ENCODE peak calls at places on chromosomes 4 and X, in nine cellular contexts. One of them, this sample, is unnamed.

GRCh38 chr4:150123982-150124670 is 45.9 kb downstream of the DCLK2 start:
- DNase-seq in AG09309: no peak
- DNase-seq in activated T-cell treated with anti-CD3 and anti-CD28 coated beads for 24 hours: no peak
- DNase-seq in stimulated activated CD4-positive, alpha-beta T cell treated with anti-CD3 and anti-CD28 coated beads, Interleukin-1b, Interleukin-23, amount 100 ng/mL, for 24 hours: no peak
- DNase-seq in fibroblast of the aortic adventitia: no peak
- DNase-seq in nephron progenitor cell: no peak
- DNase-seq in thoracic aorta: no peak
- DNase-seq in neuronal stem cell: no peak
- DNase-seq in DMS53: no peak
- DNase-seq in this sample: no peak

GRCh38 chrX:109889289-109890006 is 113.5 kb upstream of the TMEM164 start:
- DNase-seq in fibroblast of the aortic adventitia: peak
- DNase-seq in nephron progenitor cell: peak
- DNase-seq in AG09309: no peak
- DNase-seq in thoracic aorta: no peak
- DNase-seq in DMS53: no peak
- DNase-seq in stimulated activated CD4-positive, alpha-beta T cell treated with anti-CD3 and anti-CD28 coated beads, Interleukin-1b, Interleukin-23, amount 100 ng/mL, for 24 hours: no peak
- DNase-seq in activated T-cell treated with anti-CD3 and anti-CD28 coated beads for 24 hours: no peak
- DNase-seq in neuronal stem cell: no peak
- DNase-seq in this sample: no peak

GRCh38 chr4:148730241-148730640 is 288.0 kb upstream of the NR3C2 start:
- DNase-seq in nephron progenitor cell: no peak
- DNase-seq in neuronal stem cell: no peak
- DNase-seq in DMS53: no peak
- DNase-seq in thoracic aorta: no peak
- DNase-seq in AG09309: no peak
- DNase-seq in activated T-cell treated with anti-CD3 and anti-CD28 coated beads for 24 hours: no peak
- DNase-seq in stimulated activated CD4-positive, alpha-beta T cell treated with anti-CD3 and anti-CD28 coated beads, Interleukin-1b, Interleukin-23, amount 100 ng/mL, for 24 hours: no peak
- DNase-seq in fibroblast of the aortic adventitia: no peak
- DNase-seq in this sample: no peak

GRCh38 chr4:85637778-85638177 is 162.8 kb downstream of the ARHGAP24 start:
- DNase-seq in neuronal stem cell: no peak
- DNase-seq in fibroblast of the aortic adventitia: no peak
- DNase-seq in DMS53: no peak
- DNase-seq in nephron progenitor cell: no peak
- DNase-seq in stimulated activated CD4-positive, alpha-beta T cell treated with anti-CD3 and anti-CD28 coated beads, Interleukin-1b, Interleukin-23, amount 100 ng/mL, for 24 hours: no peak
- DNase-seq in thoracic aorta: no peak
- DNase-seq in AG09309: no peak
- DNase-seq in activated T-cell treated with anti-CD3 and anti-CD28 coated beads for 24 hours: no peak
- DNase-seq in this sample: no peak

GRCh38 chrX:24498181-24498580 is 33.1 kb downstream of the PDK3 start:
- DNase-seq in neuronal stem cell: peak
- DNase-seq in AG09309: no peak
- DNase-seq in activated T-cell treated with anti-CD3 and anti-CD28 coated beads for 24 hours: no peak
- DNase-seq in thoracic aorta: no peak
- DNase-seq in DMS53: peak
- DNase-seq in fibroblast of the aortic adventitia: peak
- DNase-seq in nephron progenitor cell: no peak
- DNase-seq in stimulated activated CD4-positive, alpha-beta T cell treated with anti-CD3 and anti-CD28 coated beads, Interleukin-1b, Interleukin-23, amount 100 ng/mL, for 24 hours: no peak
- DNase-seq in this sample: no peak

GRCh38 chrX:68842781-68843581 is 14.2 kb downstream of the EFNB1 start:
- DNase-seq in DMS53: no peak
- DNase-seq in fibroblast of the aortic adventitia: no peak
- DNase-seq in neuronal stem cell: no peak
- DNase-seq in stimulated activated CD4-positive, alpha-beta T cell treated with anti-CD3 and anti-CD28 coated beads, Interleukin-1b, Interleukin-23, amount 100 ng/mL, for 24 hours: no peak
- DNase-seq in nephron progenitor cell: no peak
- DNase-seq in AG09309: no peak
- DNase-seq in activated T-cell treated with anti-CD3 and anti-CD28 coated beads for 24 hours: no peak
- DNase-seq in thoracic aorta: no peak
- DNase-seq in this sample: no peak

GRCh38 chrX:44036336-44036735 is 63.1 kb upstream of the NDP start:
- DNase-seq in thoracic aorta: no peak
- DNase-seq in DMS53: no peak
- DNase-seq in nephron progenitor cell: no peak
- DNase-seq in activated T-cell treated with anti-CD3 and anti-CD28 coated beads for 24 hours: no peak
- DNase-seq in fibroblast of the aortic adventitia: peak
- DNase-seq in AG09309: no peak
- DNase-seq in neuronal stem cell: no peak
- DNase-seq in stimulated activated CD4-positive, alpha-beta T cell treated with anti-CD3 and anti-CD28 coated beads, Interleukin-1b, Interleukin-23, amount 100 ng/mL, for 24 hours: no peak
- DNase-seq in this sample: no peak

GRCh38 chr4:173413043-173413442 is 14.1 kb upstream of the SCRG1 start:
- DNase-seq in neuronal stem cell: no peak
- DNase-seq in AG09309: no peak
- DNase-seq in activated T-cell treated with anti-CD3 and anti-CD28 coated beads for 24 hours: no peak
- DNase-seq in thoracic aorta: no peak
- DNase-seq in nephron progenitor cell: no peak
- DNase-seq in DMS53: no peak
- DNase-seq in stimulated activated CD4-positive, alpha-beta T cell treated with anti-CD3 and anti-CD28 coated beads, Interleukin-1b, Interleukin-23, amount 100 ng/mL, for 24 hours: no peak
- DNase-seq in fibroblast of the aortic adventitia: peak
- DNase-seq in this sample: no peak

This sample was measured in GOT3.